ENCODE peak calls at places on chromosomes 3 and 15, in eight cellular contexts. One of them, this sample, is unnamed.

GRCh38 chr3:127799476-127800222 is 22.7 kb downstream of the MGLL start:
- DNase-seq in PC-3: peak
- DNase-seq in MM.1S: no peak
- DNase-seq in HCT116: peak
- DNase-seq in GM23338: no peak
- DNase-seq in SK-N-SH: no peak
- DNase-seq in hepatocyte: no peak
- DNase-seq in neural progenitor cell: no peak
- DNase-seq in this sample: no peak

GRCh38 chr15:57785959-57786358 is 79.4 kb downstream of the POLR2M start:
- DNase-seq in hepatocyte: no peak
- DNase-seq in MM.1S: no peak
- DNase-seq in PC-3: no peak
- DNase-seq in SK-N-SH: no peak
- DNase-seq in neural progenitor cell: no peak
- DNase-seq in GM23338: no peak
- DNase-seq in HCT116: no peak
- DNase-seq in this sample: no peak

GRCh38 chr3:161510510-161511260 is 14.1 kb downstream of the OTOL1 start:
- DNase-seq in neural progenitor cell: no peak
- DNase-seq in MM.1S: peak
- DNase-seq in PC-3: no peak
- DNase-seq in HCT116: no peak
- DNase-seq in hepatocyte: no peak
- DNase-seq in SK-N-SH: no peak
- DNase-seq in GM23338: no peak
- DNase-seq in this sample: peak

GRCh38 chr3:184380627-184381260 is 890 bp downstream of the CHRD start:
- DNase-seq in HCT116: no peak
- DNase-seq in MM.1S: no peak
- DNase-seq in hepatocyte: no peak
- DNase-seq in GM23338: no peak
- DNase-seq in neural progenitor cell: no peak
- DNase-seq in PC-3: no peak
- DNase-seq in SK-N-SH: no peak
- DNase-seq in this sample: no peak

GRCh38 chr15:80684697-80685096 is 10.4 kb upstream of the ABHD17C start:
- DNase-seq in MM.1S: no peak
- DNase-seq in PC-3: peak
- DNase-seq in neural progenitor cell: no peak
- DNase-seq in HCT116: no peak
- DNase-seq in hepatocyte: peak
- DNase-seq in SK-N-SH: no peak
- DNase-seq in GM23338: no peak
- DNase-seq in this sample: no peak

GRCh38 chr3:44104668-44105321 is 136.9 kb upstream of the TOPAZ1 start:
- DNase-seq in HCT116: peak
- DNase-seq in SK-N-SH: no peak
- DNase-seq in neural progenitor cell: no peak
- DNase-seq in GM23338: no peak
- DNase-seq in MM.1S: peak
- DNase-seq in PC-3: peak
- DNase-seq in hepatocyte: peak
- DNase-seq in this sample: no peak

GRCh38 chr3:17759901-17760300 is 17.5 kb upstream of the TBC1D5 start:
- DNase-seq in hepatocyte: no peak
- DNase-seq in HCT116: no peak
- DNase-seq in PC-3: peak
- DNase-seq in neural progenitor cell: no peak
- DNase-seq in GM23338: no peak
- DNase-seq in MM.1S: no peak
- DNase-seq in SK-N-SH: no peak
- DNase-seq in this sample: no peak

GRCh38 chr15:63425426-63425825 is 43.8 kb upstream of the CA12 start:
- DNase-seq in GM23338: no peak
- DNase-seq in PC-3: no peak
- DNase-seq in HCT116: no peak
- DNase-seq in SK-N-SH: no peak
- DNase-seq in neural progenitor cell: no peak
- DNase-seq in MM.1S: no peak
- DNase-seq in hepatocyte: no peak
- DNase-seq in this sample: no peak

GRCh38 chr3:45224824-45225464 is 1.1 kb downstream of the TMEM158 start:
- DNase-seq in neural progenitor cell: peak
- DNase-seq in PC-3: peak
- DNase-seq in hepatocyte: peak
- DNase-seq in GM23338: peak
- DNase-seq in HCT116: no peak
- DNase-seq in SK-N-SH: peak
- DNase-seq in MM.1S: peak
- DNase-seq in this sample: no peak
- TF ChIP-seq CTCF in neural progenitor cell: peak
- TF ChIP-seq CTCF in PC-3: peak
- TF ChIP-seq CTCF in hepatocyte: peak
- TF ChIP-seq CTCF in GM23338: peak
- TF ChIP-seq CTCF in HCT116: peak
- TF ChIP-seq CTCF in SK-N-SH: peak
- TF ChIP-seq CTCF in MM.1S: peak
- TF ChIP-seq CTCF in this sample: no peak

GRCh38 chr15:60389261-60390077 is 8.3 kb downstream of the ANXA2 start:
- DNase-seq in hepatocyte: no peak
- DNase-seq in GM23338: no peak
- DNase-seq in PC-3: no peak
- DNase-seq in MM.1S: peak
- DNase-seq in neural progenitor cell: no peak
- DNase-seq in SK-N-SH: no peak
- DNase-seq in HCT116: no peak
- DNase-seq in this sample: no peak
- TF ChIP-seq EZH2phosphoT487 in hepatocyte: no peak
- TF ChIP-seq EZH2phosphoT487 in GM23338: no peak
- TF ChIP-seq EZH2phosphoT487 in PC-3: no peak
- TF ChIP-seq EZH2phosphoT487 in MM.1S: no peak
- TF ChIP-seq EZH2phosphoT487 in neural progenitor cell: no peak
- TF ChIP-seq EZH2phosphoT487 in SK-N-SH: no peak
- TF ChIP-seq EZH2phosphoT487 in HCT116: no peak
- TF ChIP-seq EZH2phosphoT487 in this sample: no peak

GRCh38 chr3:170062769-170063168 is 25.0 kb downstream of the GPR160 start:
- DNase-seq in SK-N-SH: no peak
- DNase-seq in MM.1S: no peak
- DNase-seq in hepatocyte: no peak
- DNase-seq in PC-3: no peak
- DNase-seq in GM23338: peak
- DNase-seq in neural progenitor cell: no peak
- DNase-seq in HCT116: no peak
- DNase-seq in this sample: no peak
- TF ChIP-seq CTCF in SK-N-SH: peak
- TF ChIP-seq CTCF in MM.1S: peak
- TF ChIP-seq CTCF in hepatocyte: no peak
- TF ChIP-seq CTCF in PC-3: peak
- TF ChIP-seq CTCF in GM23338: peak
- TF ChIP-seq CTCF in neural progenitor cell: peak
- TF ChIP-seq CTCF in HCT116: peak
- TF ChIP-seq CTCF in this sample: peak

DNA sequence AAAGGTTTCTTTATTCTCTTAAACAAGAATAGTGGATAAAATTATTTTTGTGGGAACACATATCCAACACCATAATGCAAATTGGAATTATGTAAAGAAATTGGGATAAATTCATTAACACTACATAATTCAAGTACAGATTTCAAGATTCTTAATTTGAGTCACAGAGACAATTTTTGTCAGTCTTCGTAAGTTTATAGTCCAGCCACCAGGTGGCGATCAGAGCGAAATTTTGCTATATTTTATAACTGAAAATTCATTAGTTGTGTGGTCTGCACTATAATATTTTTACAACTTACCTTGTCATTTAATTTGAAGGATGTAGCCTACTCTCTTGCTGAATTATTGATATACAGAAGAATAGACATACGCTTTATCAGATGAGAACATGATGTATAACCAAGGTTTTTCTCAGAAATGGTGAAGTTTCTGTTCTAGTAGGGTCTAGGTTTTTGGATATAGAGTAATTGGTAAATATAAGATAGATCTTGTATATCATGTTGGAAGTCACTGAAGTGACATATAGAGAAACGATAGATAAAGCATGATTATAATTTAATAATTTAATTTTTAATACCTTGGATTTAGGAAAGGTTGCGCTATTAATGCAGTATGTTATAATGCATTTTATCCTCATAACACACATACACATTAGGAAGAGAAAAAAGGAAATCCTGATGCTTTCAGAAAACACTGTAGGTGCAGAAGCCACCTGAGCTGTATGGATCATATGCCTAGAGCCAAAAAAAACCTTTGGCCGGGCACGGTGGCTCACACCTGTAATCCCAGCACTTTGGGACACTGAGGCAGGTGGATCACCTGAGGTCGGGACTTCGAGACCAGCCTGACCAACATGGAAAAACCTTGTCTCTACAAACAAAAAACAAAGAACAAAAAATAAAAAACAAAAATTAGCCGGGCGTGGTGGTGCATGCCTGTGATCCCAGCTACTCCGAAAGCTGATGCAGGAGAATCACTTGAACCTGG is 31.7 kb downstream of the PLSCR4 start:
- DNase-seq in PC-3: peak
- DNase-seq in MM.1S: peak
- DNase-seq in SK-N-SH: peak
- DNase-seq in hepatocyte: peak
- DNase-seq in neural progenitor cell: peak
- DNase-seq in GM23338: peak
- DNase-seq in HCT116: no peak
- DNase-seq in this sample: peak
- TF ChIP-seq EZH2phosphoT487 in PC-3: no peak
- TF ChIP-seq EZH2phosphoT487 in MM.1S: no peak
- TF ChIP-seq EZH2phosphoT487 in SK-N-SH: no peak
- TF ChIP-seq EZH2phosphoT487 in hepatocyte: no peak
- TF ChIP-seq EZH2phosphoT487 in neural progenitor cell: no peak
- TF ChIP-seq EZH2phosphoT487 in GM23338: no peak
- TF ChIP-seq EZH2phosphoT487 in HCT116: no peak
- TF ChIP-seq EZH2phosphoT487 in this sample: no peak

DNA sequence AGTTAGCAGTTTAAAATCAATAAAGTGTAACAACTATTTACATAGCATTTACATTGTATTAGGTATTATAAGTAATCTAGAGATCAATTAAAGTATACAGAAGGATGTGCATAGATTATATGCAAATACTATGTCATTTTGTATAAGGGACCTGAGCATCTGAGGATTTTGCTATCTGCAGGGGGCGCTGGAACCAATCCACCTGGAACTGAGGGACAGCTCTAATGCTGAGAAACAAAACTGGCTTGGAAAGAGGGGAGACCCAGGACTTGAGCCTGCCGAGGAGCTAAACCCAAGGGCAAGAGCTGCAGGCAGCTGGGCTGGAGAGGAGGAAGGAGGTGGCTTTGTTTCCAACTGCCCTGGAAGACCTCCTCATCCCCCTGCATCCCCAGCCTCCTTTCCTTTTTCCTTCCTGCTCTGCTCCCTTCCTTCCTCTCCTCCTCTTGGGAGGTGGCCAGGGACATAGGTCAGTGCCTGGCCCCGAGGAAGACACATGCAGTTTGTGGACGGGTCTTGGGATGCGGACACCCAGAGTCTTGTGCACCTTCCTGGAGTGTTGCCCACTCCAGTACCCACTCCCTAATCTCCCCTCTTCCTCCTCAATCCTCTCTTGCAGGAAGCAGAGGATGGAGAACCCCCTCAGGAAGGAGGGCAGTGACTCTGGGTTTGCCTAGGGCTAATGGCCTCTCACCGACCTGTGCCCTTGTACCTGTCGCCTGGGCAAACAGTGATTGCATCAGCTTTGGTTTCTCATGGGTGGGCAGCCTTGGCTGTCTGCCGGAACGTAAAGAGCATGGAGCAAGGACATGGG is 826 bp upstream of the RTP3 start:
- DNase-seq in neural progenitor cell: peak
- DNase-seq in HCT116: no peak
- DNase-seq in MM.1S: peak
- DNase-seq in PC-3: peak
- DNase-seq in hepatocyte: no peak
- DNase-seq in GM23338: peak
- DNase-seq in SK-N-SH: no peak
- DNase-seq in this sample: peak
- TF ChIP-seq CTCF in neural progenitor cell: peak
- TF ChIP-seq CTCF in HCT116: peak
- TF ChIP-seq CTCF in MM.1S: peak
- TF ChIP-seq CTCF in PC-3: peak
- TF ChIP-seq CTCF in hepatocyte: peak
- TF ChIP-seq CTCF in GM23338: peak
- TF ChIP-seq CTCF in SK-N-SH: peak
- TF ChIP-seq CTCF in this sample: peak

GRCh38 chr3:190165253-190165652 is 44.6 kb upstream of the P3H2 start:
- DNase-seq in GM23338: no peak
- DNase-seq in hepatocyte: no peak
- DNase-seq in neural progenitor cell: no peak
- DNase-seq in HCT116: no peak
- DNase-seq in MM.1S: no peak
- DNase-seq in PC-3: no peak
- DNase-seq in SK-N-SH: no peak
- DNase-seq in this sample: no peak
- TF ChIP-seq EZH2phosphoT487 in GM23338: no peak
- TF ChIP-seq EZH2phosphoT487 in hepatocyte: no peak
- TF ChIP-seq EZH2phosphoT487 in neural progenitor cell: no peak
- TF ChIP-seq EZH2phosphoT487 in HCT116: no peak
- TF ChIP-seq EZH2phosphoT487 in MM.1S: no peak
- TF ChIP-seq EZH2phosphoT487 in PC-3: no peak
- TF ChIP-seq EZH2phosphoT487 in SK-N-SH: no peak
- TF ChIP-seq EZH2phosphoT487 in this sample: no peak

GRCh38 chr15:95325763-95326688 is 1004.5 kb upstream of the NR2F2 start:
- DNase-seq in neural progenitor cell: no peak
- DNase-seq in hepatocyte: no peak
- DNase-seq in GM23338: no peak
- DNase-seq in MM.1S: no peak
- DNase-seq in HCT116: no peak
- DNase-seq in PC-3: peak
- DNase-seq in SK-N-SH: no peak
- DNase-seq in this sample: no peak

GRCh38 chr15:95329362-95329761 is 1001.1 kb upstream of the NR2F2 start:
- DNase-seq in GM23338: no peak
- DNase-seq in HCT116: no peak
- DNase-seq in hepatocyte: no peak
- DNase-seq in neural progenitor cell: no peak
- DNase-seq in SK-N-SH: no peak
- DNase-seq in PC-3: no peak
- DNase-seq in MM.1S: no peak
- DNase-seq in this sample: no peak

GRCh38 chr15:95327661-95328060 is 1002.8 kb upstream of the NR2F2 start:
- DNase-seq in hepatocyte: no peak
- DNase-seq in PC-3: no peak
- DNase-seq in neural progenitor cell: peak
- DNase-seq in MM.1S: no peak
- DNase-seq in HCT116: no peak
- DNase-seq in SK-N-SH: no peak
- DNase-seq in GM23338: peak
- DNase-seq in this sample: no peak

GRCh38 chr15:95326689-95327525 is 1003.6 kb upstream of the NR2F2 start:
- DNase-seq in SK-N-SH: peak
- DNase-seq in MM.1S: no peak
- DNase-seq in GM23338: peak
- DNase-seq in neural progenitor cell: peak
- DNase-seq in PC-3: no peak
- DNase-seq in HCT116: no peak
- DNase-seq in hepatocyte: peak
- DNase-seq in this sample: no peak

GRCh38 chr15:95328559-95328958 is 1001.9 kb upstream of the NR2F2 start:
- DNase-seq in PC-3: no peak
- DNase-seq in neural progenitor cell: no peak
- DNase-seq in HCT116: no peak
- DNase-seq in hepatocyte: no peak
- DNase-seq in MM.1S: no peak
- DNase-seq in SK-N-SH: no peak
- DNase-seq in GM23338: no peak
- DNase-seq in this sample: no peak
- TF ChIP-seq CTCF in PC-3: no peak
- TF ChIP-seq CTCF in neural progenitor cell: no peak
- TF ChIP-seq CTCF in HCT116: no peak
- TF ChIP-seq CTCF in hepatocyte: no peak
- TF ChIP-seq CTCF in MM.1S: no peak
- TF ChIP-seq CTCF in SK-N-SH: no peak
- TF ChIP-seq CTCF in GM23338: no peak
- TF ChIP-seq CTCF in this sample: no peak